ENCODE peak calls at places on chromosomes 12 and 14, in five cellular contexts. V, P, L, G and K are unnamed samples.

GRCh38 chr12:63132201-63132600 is 18.8 kb downstream of the AVPR1A start:
- DNase-seq in L (no peak), G (no peak), P (no peak), V (no peak), K (no peak)

GRCh38 chr12:118743896-118744700 is 237.2 kb upstream of the SRRM4 start:
- DNase-seq in V (no peak), G (no peak), L (no peak), P (no peak), K (no peak)

GRCh38 chr14:73943083-73943482 is 6.8 kb downstream of the FAM161B start:
- DNase-seq in L (no peak), P (no peak), V (no peak), G (peak), K (peak)

GRCh38 chr12:85036241-85036707 is at the start of the genes LRRIQ1 and TSPAN19:
- DNase-seq in G (peak), V (peak), P (peak), L (no peak), K (peak)

GRCh38 chr12:13095266-13095995 is 8.0 kb downstream of the GSG1 start:
- DNase-seq in L (no peak), V (no peak), G (no peak), P (no peak), K (no peak)

GRCh38 chr14:20486700-20487401 is 17.6 kb downstream of the PNP start:
- DNase-seq in L (no peak), V (no peak), P (no peak), G (no peak), K (no peak)

GRCh38 chr12:2498961-2499500 is 295.7 kb upstream of the FKBP4 start:
- DNase-seq in V (no peak), L (no peak), P (no peak), G (no peak), K (no peak)

GRCh38 chr12:67434653-67435375 is 165.7 kb downstream of the CAND1 start:
- DNase-seq in V (no peak), G (peak), L (no peak), P (no peak), K (peak)

GRCh38 chr14:26389646-26390508 is 208.0 kb downstream of the NOVA1 start:
- DNase-seq in L (no peak), P (no peak), G (peak), V (no peak), K (no peak)